ENCODE peak calls at places on chromosomes 3 and 15, in four cellular contexts. W is A549, I is heart left ventricle, H is sigmoid colon. G is an unnamed sample.

GRCh38 chr3:136818851-136819783 is at the start of gene SLC35G2:
- DNase-seq in W (peak), I (peak), H (peak), G (peak)

GRCh38 chr15:96463376-96463775 is 132.9 kb downstream of the NR2F2 start:
- DNase-seq in W (no peak), I (no peak), H (no peak), G (no peak)

GRCh38 chr3:87422333-87422732 is 145.9 kb upstream of the POU1F1 start:
- DNase-seq in W (no peak), I (no peak), H (no peak), G (no peak)

GRCh38 chr15:90903733-90904536 is 833 bp downstream of the MAN2A2 start:
- DNase-seq in W (peak), I (no peak), H (no peak), G (no peak)

GRCh38 chr15:88255109-88255495 is 1.4 kb downstream of the NTRK3 start:
- DNase-seq in W (no peak), I (no peak), H (no peak), G (no peak)

GRCh38 chr3:157981819-157982218 is 124.4 kb downstream of the SHOX2 start:
- DNase-seq in W (no peak), I (no peak), H (no peak), G (no peak)

GRCh38 chr3:166471074-166471753 is 634.0 kb upstream of the BCHE start:
- DNase-seq in W (no peak), I (no peak), H (no peak), G (no peak)

GRCh38 chr15:77027111-77027696 is 32.3 kb downstream of the PSTPIP1 start:
- DNase-seq in W (no peak), I (no peak), H (peak), G (no peak)

GRCh38 chr3:69838696-69839515 is 99.6 kb downstream of the MITF start:
- DNase-seq in W (no peak), I (no peak), H (no peak), G (no peak)

GRCh38 chr15:64070965-64071851 is 22.4 kb downstream of the CIAO2A start:
- DNase-seq in W (peak), I (no peak), H (peak), G (peak)

GRCh38 chr15:101022876-101023275 is 103.7 kb downstream of the LRRK1 start:
- DNase-seq in W (no peak), I (peak), H (peak), G (no peak)

GRCh38 chr3:31277582-31277981 is 255.1 kb upstream of the STT3B start:
- DNase-seq in W (no peak), I (no peak), H (no peak), G (peak)

GRCh38 chr3:184651945-184652344 is 59.9 kb downstream of the MAGEF1 start:
- DNase-seq in W (no peak), I (no peak), H (no peak), G (no peak)

GRCh38 chr3:115804722-115805121 is 181.4 kb downstream of the GAP43 start:
- DNase-seq in W (peak), I (no peak), H (no peak), G (peak)

GRCh38 chr3:184448321-184449160 is 68.7 kb downstream of the CHRD start:
- DNase-seq in W (peak), I (no peak), H (peak), G (peak)

GRCh38 chr3:127997961-127998360 is 54.3 kb upstream of the SEC61A1 start:
- DNase-seq in W (no peak), I (no peak), H (no peak), G (no peak)

GRCh38 chr3:182814419-182815160 is 21.3 kb downstream of the ATP11B start:
- DNase-seq in W (no peak), I (no peak), H (no peak), G (no peak)

GRCh38 chr3:49703443-49703927 is 14.1 kb downstream of the RNF123 start:
- DNase-seq in W (peak), I (peak), H (peak), G (peak)

GRCh38 chr3:4814302-4814903 is 164.8 kb upstream of the BHLHE40 start:
- DNase-seq in W (no peak), I (peak), H (no peak), G (peak)

GRCh38 chr3:31187380-31187779 is 292.9 kb upstream of the GADL1 start:
- DNase-seq in W (no peak), I (no peak), H (no peak), G (no peak)

GRCh38 chr3:79551997-79552396 is 215.8 kb downstream of the ROBO1 start:
- DNase-seq in W (no peak), I (no peak), H (no peak), G (no peak)

GRCh38 chr3:151218136-151218535 is 15.1 kb upstream of the GPR171 start:
- DNase-seq in W (no peak), I (no peak), H (no peak), G (no peak)

GRCh38 chr3:69761896-69762789 is 22.9 kb downstream of the MITF start:
- DNase-seq in W (no peak), I (no peak), H (no peak), G (no peak)

GRCh38 chr3:175258763-175259162 is 399.6 kb downstream of the NAALADL2 start:
- DNase-seq in W (no peak), I (no peak), H (no peak), G (no peak)

GRCh38 chr3:140204271-140204984 is 269.4 kb downstream of the CLSTN2 start:
- DNase-seq in W (no peak), I (no peak), H (no peak), G (no peak)

GRCh38 chr3:78888650-78889049 is 879.1 kb downstream of the ROBO1 start:
- DNase-seq in W (no peak), I (no peak), H (no peak), G (no peak)

GRCh38 chr3:73623996-73624362 is 762 bp downstream of the PDZRN3 start:
- DNase-seq in W (no peak), I (peak), H (peak), G (no peak)

GRCh38 chr3:73622135-73622534 is 2.6 kb downstream of the PDZRN3 start:
- DNase-seq in W (no peak), I (peak), H (peak), G (no peak)

GRCh38 chr3:73623316-73623715 is 1.4 kb downstream of the PDZRN3 start:
- DNase-seq in W (no peak), I (peak), H (no peak), G (no peak)

GRCh38 chr3:73625124-73625665 is 454 bp upstream of the PDZRN3 start:
- DNase-seq in W (no peak), I (peak), H (no peak), G (peak)

GRCh38 chr3:73624363-73625123 is at the start of gene PDZRN3:
- DNase-seq in W (no peak), I (peak), H (peak), G (peak)
- TF ChIP-seq POLR2A in W (no peak), I (no peak), H (peak), G (no peak)

DNA sequence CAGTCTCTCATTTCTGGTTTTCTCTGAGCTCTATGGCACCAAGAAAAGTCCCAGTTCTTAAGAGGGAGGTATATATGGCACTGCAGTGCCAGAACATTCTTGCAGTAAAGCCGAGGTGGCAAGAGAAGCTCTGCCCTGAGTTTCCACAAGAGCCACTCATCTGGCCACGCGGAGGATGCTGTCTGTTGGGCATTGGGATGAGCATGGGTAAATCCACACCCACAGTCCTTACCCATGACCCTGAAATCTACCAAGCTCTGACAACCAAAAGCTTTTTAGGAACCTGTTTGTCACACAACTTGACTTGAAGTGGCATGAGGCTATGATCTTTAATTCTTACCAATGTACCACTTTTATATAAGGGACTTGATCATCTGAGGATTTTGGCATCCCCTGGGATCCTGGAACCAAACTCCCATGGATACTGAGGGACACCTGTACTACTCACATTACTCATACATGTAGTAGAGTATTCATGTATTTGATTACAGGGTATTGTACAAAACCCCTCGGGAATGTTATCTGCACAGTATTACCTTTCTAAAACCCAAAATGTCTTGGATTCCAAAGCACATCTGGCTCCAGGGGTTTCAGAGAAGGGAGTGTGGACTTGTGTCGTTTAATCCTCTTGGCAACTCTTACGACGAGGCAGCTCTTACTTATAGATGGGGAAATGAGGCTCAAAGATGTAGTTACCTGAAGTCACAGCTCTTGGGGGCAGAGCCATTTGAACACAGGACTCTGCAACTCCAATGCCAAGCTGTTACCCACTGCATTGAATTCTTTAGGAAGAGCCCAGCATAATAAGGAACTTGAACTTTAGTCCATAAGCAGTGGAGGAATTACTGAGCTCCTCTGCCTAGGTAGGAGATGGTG is 8.8 kb downstream of the RPL32 start:
- DNase-seq in W (no peak), I (no peak), H (no peak), G (no peak)
- TF ChIP-seq POLR2A in W (no peak), I (no peak), H (no peak), G (peak)

GRCh38 chr15:52179278-52180195 is 11.7 kb downstream of the GNB5 start:
- DNase-seq in W (peak), I (peak), H (peak), G (peak)
- TF ChIP-seq POLR2A in W (peak), I (no peak), H (no peak), G (peak)

GRCh38 chr15:40352221-40352901 is 1.5 kb downstream of the PHGR1 start:
- DNase-seq in W (no peak), I (peak), H (no peak), G (no peak)

GRCh38 chr15:40354408-40355171 is 3.4 kb upstream of the DISP2 start:
- DNase-seq in W (peak), I (peak), H (no peak), G (peak)

GRCh38 chr15:40355976-40356585 is 1.9 kb upstream of the DISP2 start:
- DNase-seq in W (no peak), I (no peak), H (no peak), G (no peak)

GRCh38 chr15:40357246-40357645 is 773 bp upstream of the DISP2 start:
- DNase-seq in W (no peak), I (no peak), H (no peak), G (no peak)

GRCh38 chr15:40353697-40354096 is 2.9 kb downstream of the PHGR1 start:
- DNase-seq in W (no peak), I (peak), H (peak), G (no peak)
- TF ChIP-seq POLR2A in W (no peak), I (no peak), H (peak), G (no peak)

GRCh38 chr3:12810013-12810780 is 13.7 kb downstream of the CAND2 start:
- DNase-seq in W (peak), I (peak), H (peak), G (peak)
- TF ChIP-seq POLR2A in W (peak), I (no peak), H (no peak), G (no peak)

DNA sequence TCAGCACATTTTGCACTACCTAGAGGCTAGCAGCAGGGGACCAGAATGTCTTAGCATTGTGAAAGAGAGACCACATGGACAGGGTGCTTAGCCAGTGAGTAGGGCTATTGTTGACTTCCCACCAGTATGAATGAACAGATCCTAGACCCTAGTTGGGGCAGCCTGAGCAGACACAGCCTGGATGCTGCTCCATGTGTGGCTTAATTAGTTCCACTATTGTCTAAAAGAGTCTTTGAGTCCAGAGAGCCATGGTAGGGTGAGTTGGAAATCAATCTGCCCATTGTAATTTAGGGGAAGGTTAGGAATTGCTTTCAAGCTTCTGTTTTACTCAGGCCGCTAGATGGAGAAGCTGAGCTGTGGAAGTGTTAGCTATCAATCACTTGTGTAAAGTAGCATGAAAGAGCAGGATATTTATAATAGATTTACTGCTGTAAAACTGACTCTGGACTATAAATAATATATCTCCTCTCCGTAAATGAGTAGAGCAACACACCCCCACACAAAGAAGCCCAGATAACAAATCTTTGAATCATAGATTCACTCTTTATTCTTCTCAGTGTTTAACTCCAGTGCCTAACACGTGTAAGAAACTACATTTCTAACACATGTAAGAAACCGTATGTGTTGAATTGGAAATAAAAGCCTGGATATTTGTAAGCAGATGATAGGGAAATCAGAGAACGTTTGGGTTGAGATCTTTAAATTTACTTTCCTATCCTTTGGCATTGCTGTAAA is 4.1 kb upstream of the GCSAM start:
- DNase-seq in W (no peak), I (no peak), H (no peak), G (peak)
- TF ChIP-seq POLR2A in W (no peak), I (no peak), H (no peak), G (no peak)

GRCh38 chr3:52195823-52196331 is 2.1 kb upstream of the ALAS1 start:
- DNase-seq in W (no peak), I (no peak), H (no peak), G (peak)
- TF ChIP-seq POLR2A in W (no peak), I (no peak), H (no peak), G (no peak)

GRCh38 chr3:197749601-197750395 is at the start of gene FYTTD1:
- DNase-seq in W (peak), I (peak), H (peak), G (peak)
- TF ChIP-seq POLR2A in W (peak), I (no peak), H (peak), G (peak)

GRCh38 chr15:35545825-35546580 is at the start of gene DPH6:
- DNase-seq in W (peak), I (peak), H (peak), G (peak)
- TF ChIP-seq POLR2A in W (peak), I (no peak), H (peak), G (peak)

G was measured in endothelial cell of umbilical vein.